ENCODE peak calls at places on chromosomes 13 and 19, in eight cellular contexts. F is T-helper 1 cell; P is fibroblast of the conjunctiva; C is OCI-LY7; R is HFF-Myc; L is cardiac fibroblast; B is activated CD4-positive, CD25-positive, alpha-beta regulatory T cell treated with anti-CD3 and anti-CD28 coated beads, Interleukin-2, amount 50 U/mL, for 72 hours; U is cardiac muscle cell. H is an unnamed sample.
A peak's percentile ranks its signal among the peaks of the same experiment; 100 is the strongest.

GRCh38 chr13:106573855-106574254 is 5.9 kb upstream of the ARGLU1 start:
- DNase-seq in L (peak; percentile 65), P (peak; percentile 13), R (no peak), U (no peak), B (no peak), C (no peak), F (no peak), H (no peak)

GRCh38 chr19:4402171-4403004 is at the start of gene CHAF1A:
- DNase-seq in L (peak; percentile 100), F (peak; percentile 99), C (peak; percentile 100), P (peak; percentile 100), U (peak; percentile 100), B (peak; percentile 99), R (peak; percentile 100), H (peak; percentile 97)

GRCh38 chr13:34044660-34045080 is 226.7 kb downstream of the RFC3 start:
- DNase-seq in P (peak; percentile 55), L (peak; percentile 66), R (peak; percentile 83), C (no peak), B (no peak), F (no peak), U (no peak), H (no peak)

GRCh38 chr13:112877496-112877895 is 91.5 kb upstream of the MCF2L start:
- DNase-seq in P (no peak), C (no peak), L (no peak), F (no peak), R (no peak), U (no peak), B (no peak), H (no peak)

GRCh38 chr19:17510220-17510993 is 1.0 kb upstream of the PGLS start:
- DNase-seq in P (no peak), F (no peak), R (no peak), C (peak; percentile 27), L (peak; percentile 25), B (no peak), U (no peak), H (no peak)

GRCh38 chr13:74097116-74097515 is 37.1 kb downstream of the KLF12 start:
- DNase-seq in L (no peak), B (no peak), U (no peak), P (no peak), F (no peak), C (no peak), R (no peak), H (no peak)

GRCh38 chr13:20774746-20775145 is 985 bp upstream of the EEF1AKMT1 start:
- DNase-seq in F (no peak), C (no peak), U (no peak), B (no peak), L (no peak), R (no peak), P (no peak), H (no peak)

GRCh38 chr13:89982406-89983085 is 1364.9 kb upstream of the MIR17HG start:
- DNase-seq in R (no peak), B (no peak), C (no peak), U (no peak), L (peak; percentile 81), P (peak; percentile 26), F (no peak), H (no peak)

GRCh38 chr19:30645946-30646577 is 273.9 kb downstream of the ZNF536 start:
- DNase-seq in F (no peak), B (no peak), U (no peak), P (no peak), R (no peak), C (no peak), L (no peak), H (no peak)

GRCh38 chr19:10517760-10518443 is 655 bp upstream of the S1PR5 start:
- DNase-seq in C (no peak), P (no peak), F (no peak), L (peak; percentile 21), R (no peak), B (no peak), U (no peak), H (no peak)

GRCh38 chr19:18750295-18750970 is 40.7 kb downstream of the COMP start:
- DNase-seq in B (no peak), C (no peak), L (no peak), P (no peak), F (no peak), U (no peak), R (no peak), H (no peak)

GRCh38 chr13:51942189-51942588 is 69.1 kb downstream of the ATP7B start:
- DNase-seq in L (no peak), P (no peak), B (no peak), U (no peak), F (peak; percentile 8), C (no peak), R (no peak), H (peak; percentile 44)

GRCh38 chr13:111215081-111216047 is 100.3 kb downstream of the ARHGEF7 start:
- DNase-seq in B (no peak), F (no peak), L (no peak), R (no peak), P (no peak), U (no peak), C (no peak), H (no peak)

GRCh38 chr13:111336666-111337065 is 16.2 kb downstream of the TEX29 start:
- DNase-seq in P (peak; percentile 3), R (no peak), B (no peak), C (no peak), F (no peak), L (peak; percentile 45), U (no peak), H (no peak)

GRCh38 chr13:75384881-75385707 is 96.9 kb downstream of the TBC1D4 start:
- DNase-seq in P (no peak), L (no peak), R (no peak), F (no peak), C (peak; percentile 27), U (no peak), B (no peak), H (no peak)

GRCh38 chr19:23957660-23958281 is 43.1 kb downstream of the ZNF726 start:
- DNase-seq in U (no peak), B (no peak), R (peak; percentile 56), F (no peak), C (no peak), P (peak; percentile 18), L (no peak), H (no peak)

GRCh38 chr13:113536461-113537110 is 46.1 kb upstream of the DCUN1D2 start:
- DNase-seq in L (no peak), C (no peak), F (no peak), U (no peak), P (no peak), R (no peak), B (no peak), H (no peak)

GRCh38 chr19:51320258-51320657 is 8.8 kb downstream of the IGLON5 start:
- DNase-seq in L (no peak), U (no peak), P (no peak), B (no peak), F (no peak), C (no peak), R (no peak), H (no peak)